ENCODE peak calls at places on chromosomes 12 and 14, in seven cellular contexts. One of them, this sample, is unnamed.

GRCh38 chr14:68820999-68821683 is 28.3 kb upstream of the ZFP36L1 start:
- DNase-seq in Right ventricle myocardium superior: no peak
- DNase-seq in H7: peak
- DNase-seq in GM19239: no peak
- DNase-seq in caudate nucleus: no peak
- DNase-seq in stimulated activated CD4-positive, alpha-beta T cell treated with anti-CD3 and anti-CD28 coated beads, Interleukin-4, amount 100 ng/mL, for 24 hours: no peak
- DNase-seq in kidney tubule cell: peak
- DNase-seq in this sample: no peak

GRCh38 chr12:48736456-48736855 is 19.9 kb upstream of the CCNT1 start:
- DNase-seq in stimulated activated CD4-positive, alpha-beta T cell treated with anti-CD3 and anti-CD28 coated beads, Interleukin-4, amount 100 ng/mL, for 24 hours: no peak
- DNase-seq in caudate nucleus: no peak
- DNase-seq in H7: no peak
- DNase-seq in kidney tubule cell: no peak
- DNase-seq in GM19239: no peak
- DNase-seq in Right ventricle myocardium superior: no peak
- DNase-seq in this sample: no peak

GRCh38 chr14:75821828-75822521 is 159.8 kb downstream of the TGFB3 start:
- DNase-seq in stimulated activated CD4-positive, alpha-beta T cell treated with anti-CD3 and anti-CD28 coated beads, Interleukin-4, amount 100 ng/mL, for 24 hours: no peak
- DNase-seq in GM19239: no peak
- DNase-seq in caudate nucleus: no peak
- DNase-seq in H7: no peak
- DNase-seq in Right ventricle myocardium superior: no peak
- DNase-seq in kidney tubule cell: peak
- DNase-seq in this sample: no peak

GRCh38 chr12:117018276-117018675 is 80.9 kb downstream of the TESC start:
- DNase-seq in GM19239: no peak
- DNase-seq in caudate nucleus: no peak
- DNase-seq in H7: no peak
- DNase-seq in Right ventricle myocardium superior: no peak
- DNase-seq in kidney tubule cell: no peak
- DNase-seq in stimulated activated CD4-positive, alpha-beta T cell treated with anti-CD3 and anti-CD28 coated beads, Interleukin-4, amount 100 ng/mL, for 24 hours: no peak
- DNase-seq in this sample: no peak

GRCh38 chr12:9687228-9687627 is 17.7 kb downstream of the CLEC2D start:
- DNase-seq in H7: no peak
- DNase-seq in Right ventricle myocardium superior: no peak
- DNase-seq in caudate nucleus: no peak
- DNase-seq in kidney tubule cell: peak
- DNase-seq in GM19239: no peak
- DNase-seq in stimulated activated CD4-positive, alpha-beta T cell treated with anti-CD3 and anti-CD28 coated beads, Interleukin-4, amount 100 ng/mL, for 24 hours: no peak
- DNase-seq in this sample: no peak

GRCh38 chr12:9740109-9740750 is 7.3 kb upstream of the CLECL1 start:
- DNase-seq in stimulated activated CD4-positive, alpha-beta T cell treated with anti-CD3 and anti-CD28 coated beads, Interleukin-4, amount 100 ng/mL, for 24 hours: no peak
- DNase-seq in H7: no peak
- DNase-seq in caudate nucleus: no peak
- DNase-seq in Right ventricle myocardium superior: no peak
- DNase-seq in kidney tubule cell: peak
- DNase-seq in GM19239: no peak
- DNase-seq in this sample: no peak

GRCh38 chr12:85156569-85156968 is 120.4 kb downstream of the LRRIQ1 start:
- DNase-seq in Right ventricle myocardium superior: no peak
- DNase-seq in caudate nucleus: no peak
- DNase-seq in H7: no peak
- DNase-seq in GM19239: no peak
- DNase-seq in stimulated activated CD4-positive, alpha-beta T cell treated with anti-CD3 and anti-CD28 coated beads, Interleukin-4, amount 100 ng/mL, for 24 hours: no peak
- DNase-seq in kidney tubule cell: no peak
- DNase-seq in this sample: no peak

GRCh38 chr12:107319536-107320030 is 226.2 kb upstream of the CRY1 start:
- DNase-seq in H7: peak
- DNase-seq in stimulated activated CD4-positive, alpha-beta T cell treated with anti-CD3 and anti-CD28 coated beads, Interleukin-4, amount 100 ng/mL, for 24 hours: peak
- DNase-seq in GM19239: no peak
- DNase-seq in Right ventricle myocardium superior: no peak
- DNase-seq in kidney tubule cell: peak
- DNase-seq in caudate nucleus: no peak
- DNase-seq in this sample: no peak

GRCh38 chr12:2607881-2608607 is 186.7 kb upstream of the FKBP4 start:
- DNase-seq in H7: no peak
- DNase-seq in kidney tubule cell: no peak
- DNase-seq in Right ventricle myocardium superior: no peak
- DNase-seq in stimulated activated CD4-positive, alpha-beta T cell treated with anti-CD3 and anti-CD28 coated beads, Interleukin-4, amount 100 ng/mL, for 24 hours: no peak
- DNase-seq in caudate nucleus: no peak
- DNase-seq in GM19239: no peak
- DNase-seq in this sample: peak

GRCh38 chr12:96247567-96247962 is 53.4 kb downstream of the ELK3 start:
- DNase-seq in Right ventricle myocardium superior: no peak
- DNase-seq in caudate nucleus: no peak
- DNase-seq in GM19239: no peak
- DNase-seq in kidney tubule cell: peak
- DNase-seq in stimulated activated CD4-positive, alpha-beta T cell treated with anti-CD3 and anti-CD28 coated beads, Interleukin-4, amount 100 ng/mL, for 24 hours: no peak
- DNase-seq in H7: peak
- DNase-seq in this sample: no peak

GRCh38 chr14:72104011-72104613 is 171.9 kb downstream of the RGS6 start:
- DNase-seq in kidney tubule cell: peak
- DNase-seq in H7: peak
- DNase-seq in GM19239: peak
- DNase-seq in Right ventricle myocardium superior: no peak
- DNase-seq in caudate nucleus: no peak
- DNase-seq in stimulated activated CD4-positive, alpha-beta T cell treated with anti-CD3 and anti-CD28 coated beads, Interleukin-4, amount 100 ng/mL, for 24 hours: peak
- DNase-seq in this sample: no peak

GRCh38 chr12:91180577-91180976 is 2.0 kb downstream of the DCN start:
- DNase-seq in H7: no peak
- DNase-seq in stimulated activated CD4-positive, alpha-beta T cell treated with anti-CD3 and anti-CD28 coated beads, Interleukin-4, amount 100 ng/mL, for 24 hours: no peak
- DNase-seq in Right ventricle myocardium superior: no peak
- DNase-seq in kidney tubule cell: peak
- DNase-seq in caudate nucleus: no peak
- DNase-seq in GM19239: no peak
- DNase-seq in this sample: no peak

GRCh38 chr12:26226629-26227375 is 31.4 kb downstream of the SSPN start:
- DNase-seq in stimulated activated CD4-positive, alpha-beta T cell treated with anti-CD3 and anti-CD28 coated beads, Interleukin-4, amount 100 ng/mL, for 24 hours: no peak
- DNase-seq in Right ventricle myocardium superior: peak
- DNase-seq in H7: peak
- DNase-seq in caudate nucleus: peak
- DNase-seq in GM19239: no peak
- DNase-seq in kidney tubule cell: peak
- DNase-seq in this sample: peak

GRCh38 chr12:76866146-76866545 is 12.7 kb downstream of the CSRP2 start:
- DNase-seq in Right ventricle myocardium superior: no peak
- DNase-seq in GM19239: no peak
- DNase-seq in stimulated activated CD4-positive, alpha-beta T cell treated with anti-CD3 and anti-CD28 coated beads, Interleukin-4, amount 100 ng/mL, for 24 hours: no peak
- DNase-seq in kidney tubule cell: no peak
- DNase-seq in caudate nucleus: no peak
- DNase-seq in H7: no peak
- DNase-seq in this sample: no peak

GRCh38 chr14:105050551-105050897 is 14.7 kb downstream of the GPR132 start:
- DNase-seq in kidney tubule cell: peak
- DNase-seq in GM19239: no peak
- DNase-seq in Right ventricle myocardium superior: peak
- DNase-seq in stimulated activated CD4-positive, alpha-beta T cell treated with anti-CD3 and anti-CD28 coated beads, Interleukin-4, amount 100 ng/mL, for 24 hours: no peak
- DNase-seq in caudate nucleus: no peak
- DNase-seq in H7: peak
- DNase-seq in this sample: no peak

GRCh38 chr14:94317259-94317658 is 5.9 kb downstream of the SERPINA6 start:
- DNase-seq in caudate nucleus: no peak
- DNase-seq in kidney tubule cell: no peak
- DNase-seq in GM19239: no peak
- DNase-seq in stimulated activated CD4-positive, alpha-beta T cell treated with anti-CD3 and anti-CD28 coated beads, Interleukin-4, amount 100 ng/mL, for 24 hours: no peak
- DNase-seq in H7: no peak
- DNase-seq in Right ventricle myocardium superior: peak
- DNase-seq in this sample: peak

GRCh38 chr12:53207042-53207441 is at the start of gene ITGB7:
- DNase-seq in kidney tubule cell: no peak
- DNase-seq in H7: no peak
- DNase-seq in Right ventricle myocardium superior: peak
- DNase-seq in caudate nucleus: no peak
- DNase-seq in stimulated activated CD4-positive, alpha-beta T cell treated with anti-CD3 and anti-CD28 coated beads, Interleukin-4, amount 100 ng/mL, for 24 hours: peak
- DNase-seq in GM19239: peak
- DNase-seq in this sample: no peak

GRCh38 chr14:88323086-88323519 is at the start of gene KCNK10:
- DNase-seq in GM19239: no peak
- DNase-seq in H7: peak
- DNase-seq in stimulated activated CD4-positive, alpha-beta T cell treated with anti-CD3 and anti-CD28 coated beads, Interleukin-4, amount 100 ng/mL, for 24 hours: no peak
- DNase-seq in kidney tubule cell: peak
- DNase-seq in Right ventricle myocardium superior: no peak
- DNase-seq in caudate nucleus: no peak
- DNase-seq in this sample: no peak

GRCh38 chr12:80551897-80552296 is 107.9 kb downstream of the PTPRQ start:
- DNase-seq in caudate nucleus: no peak
- DNase-seq in H7: no peak
- DNase-seq in GM19239: no peak
- DNase-seq in stimulated activated CD4-positive, alpha-beta T cell treated with anti-CD3 and anti-CD28 coated beads, Interleukin-4, amount 100 ng/mL, for 24 hours: no peak
- DNase-seq in kidney tubule cell: peak
- DNase-seq in Right ventricle myocardium superior: no peak
- DNase-seq in this sample: no peak

GRCh38 chr12:54032627-54033100 is at the start of gene HOXC5:
- DNase-seq in stimulated activated CD4-positive, alpha-beta T cell treated with anti-CD3 and anti-CD28 coated beads, Interleukin-4, amount 100 ng/mL, for 24 hours: peak
- DNase-seq in H7: peak
- DNase-seq in Right ventricle myocardium superior: peak
- DNase-seq in kidney tubule cell: peak
- DNase-seq in caudate nucleus: no peak
- DNase-seq in GM19239: peak
- DNase-seq in this sample: peak

GRCh38 chr12:76546889-76547288 is 12.7 kb downstream of the OSBPL8 start:
- DNase-seq in stimulated activated CD4-positive, alpha-beta T cell treated with anti-CD3 and anti-CD28 coated beads, Interleukin-4, amount 100 ng/mL, for 24 hours: no peak
- DNase-seq in caudate nucleus: no peak
- DNase-seq in Right ventricle myocardium superior: no peak
- DNase-seq in GM19239: no peak
- DNase-seq in H7: no peak
- DNase-seq in kidney tubule cell: no peak
- DNase-seq in this sample: no peak

GRCh38 chr14:54310151-54310851 is 86.5 kb upstream of the CDKN3 start:
- DNase-seq in Right ventricle myocardium superior: no peak
- DNase-seq in caudate nucleus: no peak
- DNase-seq in kidney tubule cell: no peak
- DNase-seq in GM19239: no peak
- DNase-seq in stimulated activated CD4-positive, alpha-beta T cell treated with anti-CD3 and anti-CD28 coated beads, Interleukin-4, amount 100 ng/mL, for 24 hours: no peak
- DNase-seq in H7: no peak
- DNase-seq in this sample: no peak

GRCh38 chr12:124569375-124570148 is 2.1 kb upstream of the NCOR2 start:
- DNase-seq in kidney tubule cell: no peak
- DNase-seq in H7: peak
- DNase-seq in stimulated activated CD4-positive, alpha-beta T cell treated with anti-CD3 and anti-CD28 coated beads, Interleukin-4, amount 100 ng/mL, for 24 hours: no peak
- DNase-seq in caudate nucleus: no peak
- DNase-seq in Right ventricle myocardium superior: peak
- DNase-seq in GM19239: no peak
- DNase-seq in this sample: no peak

GRCh38 chr12:30043151-30043550 is 259.4 kb upstream of the TMTC1 start:
- DNase-seq in kidney tubule cell: no peak
- DNase-seq in GM19239: no peak
- DNase-seq in caudate nucleus: no peak
- DNase-seq in stimulated activated CD4-positive, alpha-beta T cell treated with anti-CD3 and anti-CD28 coated beads, Interleukin-4, amount 100 ng/mL, for 24 hours: no peak
- DNase-seq in Right ventricle myocardium superior: no peak
- DNase-seq in H7: no peak
- DNase-seq in this sample: no peak

GRCh38 chr12:123512838-123513665 is 20.5 kb downstream of the RILPL1 start:
- DNase-seq in stimulated activated CD4-positive, alpha-beta T cell treated with anti-CD3 and anti-CD28 coated beads, Interleukin-4, amount 100 ng/mL, for 24 hours: no peak
- DNase-seq in H7: peak
- DNase-seq in caudate nucleus: no peak
- DNase-seq in GM19239: no peak
- DNase-seq in Right ventricle myocardium superior: no peak
- DNase-seq in kidney tubule cell: no peak
- DNase-seq in this sample: no peak

GRCh38 chr14:20305265-20306078 is at the start of gene TTC5:
- DNase-seq in stimulated activated CD4-positive, alpha-beta T cell treated with anti-CD3 and anti-CD28 coated beads, Interleukin-4, amount 100 ng/mL, for 24 hours: peak
- DNase-seq in caudate nucleus: peak
- DNase-seq in GM19239: peak
- DNase-seq in H7: peak
- DNase-seq in kidney tubule cell: peak
- DNase-seq in Right ventricle myocardium superior: peak
- DNase-seq in this sample: peak

GRCh38 chr12:107079172-107080011 is 14.0 kb downstream of the CRY1 start:
- DNase-seq in Right ventricle myocardium superior: no peak
- DNase-seq in GM19239: no peak
- DNase-seq in stimulated activated CD4-positive, alpha-beta T cell treated with anti-CD3 and anti-CD28 coated beads, Interleukin-4, amount 100 ng/mL, for 24 hours: no peak
- DNase-seq in H7: peak
- DNase-seq in kidney tubule cell: peak
- DNase-seq in caudate nucleus: no peak
- DNase-seq in this sample: no peak

GRCh38 chr12:32708926-32709325 is 29.8 kb downstream of the DNM1L start:
- DNase-seq in H7: no peak
- DNase-seq in stimulated activated CD4-positive, alpha-beta T cell treated with anti-CD3 and anti-CD28 coated beads, Interleukin-4, amount 100 ng/mL, for 24 hours: no peak
- DNase-seq in GM19239: no peak
- DNase-seq in Right ventricle myocardium superior: no peak
- DNase-seq in caudate nucleus: no peak
- DNase-seq in kidney tubule cell: no peak
- DNase-seq in this sample: no peak

GRCh38 chr12:90896164-90896563 is 58.8 kb downstream of the CCER1 start:
- DNase-seq in kidney tubule cell: peak
- DNase-seq in caudate nucleus: no peak
- DNase-seq in GM19239: no peak
- DNase-seq in Right ventricle myocardium superior: no peak
- DNase-seq in stimulated activated CD4-positive, alpha-beta T cell treated with anti-CD3 and anti-CD28 coated beads, Interleukin-4, amount 100 ng/mL, for 24 hours: no peak
- DNase-seq in H7: no peak
- DNase-seq in this sample: no peak

GRCh38 chr12:3207858-3208257 is 130.7 kb downstream of the TSPAN9 start:
- DNase-seq in kidney tubule cell: peak
- DNase-seq in caudate nucleus: no peak
- DNase-seq in stimulated activated CD4-positive, alpha-beta T cell treated with anti-CD3 and anti-CD28 coated beads, Interleukin-4, amount 100 ng/mL, for 24 hours: no peak
- DNase-seq in GM19239: no peak
- DNase-seq in Right ventricle myocardium superior: no peak
- DNase-seq in H7: peak
- DNase-seq in this sample: no peak

GRCh38 chr14:93207468-93208308 is 632 bp downstream of the UBR7 start:
- DNase-seq in Right ventricle myocardium superior: peak
- DNase-seq in caudate nucleus: peak
- DNase-seq in GM19239: no peak
- DNase-seq in stimulated activated CD4-positive, alpha-beta T cell treated with anti-CD3 and anti-CD28 coated beads, Interleukin-4, amount 100 ng/mL, for 24 hours: peak
- DNase-seq in H7: peak
- DNase-seq in kidney tubule cell: peak
- DNase-seq in this sample: peak

GRCh38 chr12:143964-144649 is 69.8 kb downstream of the SLC6A12 start:
- DNase-seq in stimulated activated CD4-positive, alpha-beta T cell treated with anti-CD3 and anti-CD28 coated beads, Interleukin-4, amount 100 ng/mL, for 24 hours: no peak
- DNase-seq in GM19239: no peak
- DNase-seq in kidney tubule cell: peak
- DNase-seq in H7: no peak
- DNase-seq in Right ventricle myocardium superior: no peak
- DNase-seq in caudate nucleus: no peak
- DNase-seq in this sample: no peak

GRCh38 chr12:40336573-40337199 is 111.9 kb downstream of the LRRK2 start:
- DNase-seq in caudate nucleus: no peak
- DNase-seq in H7: peak
- DNase-seq in kidney tubule cell: peak
- DNase-seq in stimulated activated CD4-positive, alpha-beta T cell treated with anti-CD3 and anti-CD28 coated beads, Interleukin-4, amount 100 ng/mL, for 24 hours: no peak
- DNase-seq in GM19239: no peak
- DNase-seq in Right ventricle myocardium superior: no peak
- DNase-seq in this sample: no peak

GRCh38 chr14:99684356-99684952 is 356 bp downstream of the CYP46A1 start:
- DNase-seq in GM19239: no peak
- DNase-seq in caudate nucleus: no peak
- DNase-seq in Right ventricle myocardium superior: no peak
- DNase-seq in stimulated activated CD4-positive, alpha-beta T cell treated with anti-CD3 and anti-CD28 coated beads, Interleukin-4, amount 100 ng/mL, for 24 hours: no peak
- DNase-seq in H7: no peak
- DNase-seq in kidney tubule cell: no peak
- DNase-seq in this sample: no peak

GRCh38 chr14:74348735-74349463 is 628 bp downstream of the VRTN start:
- DNase-seq in caudate nucleus: no peak
- DNase-seq in kidney tubule cell: no peak
- DNase-seq in H7: peak
- DNase-seq in Right ventricle myocardium superior: no peak
- DNase-seq in stimulated activated CD4-positive, alpha-beta T cell treated with anti-CD3 and anti-CD28 coated beads, Interleukin-4, amount 100 ng/mL, for 24 hours: no peak
- DNase-seq in GM19239: no peak
- DNase-seq in this sample: peak

GRCh38 chr12:92466391-92467305 is 236.1 kb upstream of the PLEKHG7 start:
- DNase-seq in GM19239: no peak
- DNase-seq in stimulated activated CD4-positive, alpha-beta T cell treated with anti-CD3 and anti-CD28 coated beads, Interleukin-4, amount 100 ng/mL, for 24 hours: no peak
- DNase-seq in caudate nucleus: no peak
- DNase-seq in kidney tubule cell: no peak
- DNase-seq in H7: peak
- DNase-seq in Right ventricle myocardium superior: peak
- DNase-seq in this sample: no peak